ENCODE peak calls at places on chromosomes 2 and 18, in eight cellular contexts. G, E, X, Z, I, P, W and K are unnamed samples.

GRCh38 chr18:21831413-21831831 is 90.8 kb downstream of the MIB1 start:
- DNase-seq in E (no peak), X (no peak), G (no peak), Z (no peak), I (no peak), W (peak), P (peak), K (no peak)

GRCh38 chr18:77197073-77197472 is 52.6 kb upstream of the GALR1 start:
- DNase-seq in W (no peak), E (no peak), G (no peak), Z (no peak), I (peak), P (no peak), X (no peak), K (no peak)

GRCh38 chr2:183113630-183114029 is 10.6 kb upstream of the NUP35 start:
- DNase-seq in X (no peak), I (no peak), Z (no peak), P (no peak), E (no peak), W (no peak), G (no peak), K (no peak)

GRCh38 chr2:75547345-75548035 is 13.2 kb downstream of the EVA1A start:
- DNase-seq in X (no peak), P (no peak), G (no peak), I (peak), W (no peak), Z (no peak), E (no peak), K (no peak)

GRCh38 chr2:109434351-109434750 is 179.4 kb downstream of the SEPTIN10 start:
- DNase-seq in G (no peak), X (no peak), E (no peak), W (no peak), I (no peak), Z (no peak), P (no peak), K (no peak)

GRCh38 chr2:105809723-105810122 is 65.0 kb downstream of the NCK2 start:
- DNase-seq in X (no peak), Z (no peak), W (no peak), G (no peak), I (no peak), E (no peak), P (no peak), K (no peak)

GRCh38 chr18:24602156-24602555 is 141.7 kb downstream of the HRH4 start:
- DNase-seq in W (no peak), I (no peak), G (no peak), P (no peak), Z (no peak), X (no peak), E (no peak), K (no peak)

GRCh38 chr2:205772983-205773382 is 90.7 kb downstream of the NRP2 start:
- DNase-seq in G (no peak), X (peak), P (no peak), Z (peak), I (no peak), W (no peak), E (no peak), K (no peak)

GRCh38 chr18:13313006-13313661 is 94.6 kb downstream of the LDLRAD4 start:
- DNase-seq in X (no peak), Z (no peak), G (no peak), E (no peak), W (no peak), P (no peak), I (no peak), K (no peak)

GRCh38 chr2:208142255-208142924 is 3.6 kb downstream of the CRYGB start:
- DNase-seq in G (no peak), W (no peak), E (no peak), P (no peak), I (peak), Z (no peak), X (peak), K (no peak)

GRCh38 chr2:196487426-196487825 is 152.1 kb upstream of the CCDC150 start:
- DNase-seq in E (no peak), W (no peak), X (no peak), Z (no peak), P (no peak), G (no peak), I (peak), K (no peak)

GRCh38 chr2:196389670-196390069 is 218.3 kb upstream of the STK17B start:
- DNase-seq in W (no peak), Z (no peak), X (no peak), G (no peak), P (no peak), I (peak), E (no peak), K (no peak)

GRCh38 chr2:7674606-7675005 is 757.4 kb downstream of the RNF144A start:
- DNase-seq in Z (no peak), W (no peak), X (no peak), G (no peak), I (no peak), E (no peak), P (no peak), K (no peak)

GRCh38 chr2:25165992-25166618 is 2.3 kb downstream of the POMC start:
- DNase-seq in G (no peak), X (peak), Z (peak), I (no peak), P (no peak), E (peak), W (no peak), K (peak)

GRCh38 chr2:176074919-176075425 is 8.8 kb downstream of the EVX2 start:
- DNase-seq in Z (no peak), E (no peak), I (no peak), W (no peak), X (peak), P (no peak), G (no peak), K (no peak)

GRCh38 chr2:159111346-159111922 is 143.0 kb downstream of the TANC1 start:
- DNase-seq in W (no peak), G (no peak), X (no peak), I (peak), Z (peak), P (no peak), E (no peak), K (no peak)

GRCh38 chr2:95310651-95311050 is 13.5 kb downstream of the KCNIP3 start:
- DNase-seq in G (no peak), P (no peak), Z (no peak), W (no peak), E (no peak), I (no peak), X (no peak), K (peak)